ENCODE peak calls at places on chromosomes 11 and 22, in ten cellular contexts. H is NCI-H2029; A is GM10248; V is MV-4-11; D is T-helper 2 cell; Z is stimulated activated naive CD8-positive, alpha-beta T cell treated with anti-CD3 and anti-CD28 coated beads, Interleukin-15, amount 100 ng/mL, for 72 hours; K is RKO; N is HS-27A; T is activated CD4-positive, alpha-beta T cell treated with anti-CD3 and anti-CD28 coated beads for 48 hours; E is pancreas. U is an unnamed sample.

GRCh38 chr11:1753426-1754305 is 3.3 kb upstream of the IFITM10 start:
- DNase-seq in E (no peak), K (no peak), V (no peak), Z (no peak), D (no peak), T (no peak), A (no peak), H (no peak), N (no peak), U (peak; percentile 52)

GRCh38 chr22:30810105-30810504 is 115.4 kb downstream of the OSBP2 start:
- DNase-seq in D (no peak), V (no peak), E (no peak), N (no peak), Z (peak; percentile 32), K (no peak), T (no peak), A (no peak), H (no peak), U (no peak)

GRCh38 chr11:9250139-9250582 is 15.0 kb downstream of the DENND5A start:
- DNase-seq in H (no peak), E (no peak), V (peak; percentile 35), D (no peak), A (peak; percentile 65), T (peak; percentile 37), K (no peak), Z (peak; percentile 57), N (no peak), U (no peak)

GRCh38 chr11:77619576-77620198 is 17.9 kb downstream of the CLNS1A start:
- DNase-seq in A (peak; percentile 20), D (no peak), K (peak; percentile 53), N (no peak), E (no peak), T (no peak), H (peak; percentile 32), Z (no peak), V (no peak), U (no peak)

GRCh38 chr22:19368876-19369275 is 62.7 kb downstream of the HIRA start:
- DNase-seq in V (no peak), H (no peak), E (no peak), T (no peak), N (no peak), D (no peak), Z (no peak), K (no peak), A (no peak), U (no peak)

GRCh38 chr11:6623391-6624363 is 4.5 kb upstream of the TPP1 start:
- DNase-seq in A (no peak), D (no peak), K (no peak), E (no peak), V (no peak), Z (no peak), T (no peak), H (no peak), N (no peak), U (no peak)

GRCh38 chr11:80146231-80146630 is 705.4 kb upstream of the TENM4 start:
- DNase-seq in N (no peak), T (no peak), Z (no peak), A (no peak), K (peak; percentile 35), V (no peak), H (peak; percentile 28), D (no peak), E (no peak), U (no peak)

GRCh38 chr22:22508274-22509176 is at the start of gene ZNF280B:
- DNase-seq in V (peak; percentile 79), T (peak; percentile 90), N (peak; percentile 14), E (peak; percentile 73), A (peak; percentile 90), D (peak; percentile 73), Z (peak; percentile 91), H (peak; percentile 12), K (no peak), U (peak; percentile 45)

GRCh38 chr11:131895865-131896264 is 525.5 kb downstream of the NTM start:
- DNase-seq in D (no peak), A (no peak), E (no peak), H (no peak), T (no peak), N (no peak), Z (no peak), K (no peak), V (no peak), U (no peak)

GRCh38 chr11:122803716-122804115 is 34.6 kb upstream of the CRTAM start:
- DNase-seq in K (no peak), A (peak; percentile 29), E (no peak), T (no peak), N (no peak), D (no peak), Z (no peak), H (no peak), V (no peak), U (no peak)

GRCh38 chr11:78830277-78830676 is 255.6 kb upstream of the NARS2 start:
- DNase-seq in T (no peak), K (no peak), E (no peak), Z (no peak), H (no peak), V (no peak), D (no peak), A (no peak), N (no peak), U (no peak)

GRCh38 chr11:62217191-62217748 is 8.8 kb downstream of the SCGB2A1 start:
- DNase-seq in V (no peak), D (no peak), E (no peak), A (no peak), T (no peak), N (no peak), H (no peak), Z (no peak), K (peak; percentile 40), U (no peak)

GRCh38 chr11:28476053-28476452 is 367.9 kb downstream of the METTL15 start:
- DNase-seq in A (no peak), D (no peak), V (no peak), H (no peak), K (no peak), E (no peak), N (no peak), T (no peak), Z (no peak), U (no peak)

GRCh38 chr22:46111645-46112306 is 38.5 kb upstream of the PPARA start:
- DNase-seq in V (no peak), N (no peak), A (no peak), D (no peak), T (no peak), K (no peak), H (no peak), Z (no peak), E (peak; percentile 32), U (no peak)

GRCh38 chr11:130049260-130049659 is 20.4 kb upstream of the APLP2 start:
- DNase-seq in T (no peak), N (no peak), A (no peak), H (no peak), K (no peak), Z (no peak), E (no peak), V (peak; percentile 66), D (no peak), U (no peak)

GRCh38 chr22:46726066-46726985 is 11.7 kb downstream of the CERK start:
- DNase-seq in N (no peak), D (no peak), K (no peak), A (no peak), E (peak; percentile 36), H (peak; percentile 87), V (no peak), Z (no peak), T (no peak), U (peak; percentile 87)

GRCh38 chr11:119371778-119372182 is 9.7 kb downstream of the USP2 start:
- DNase-seq in N (no peak), E (no peak), D (no peak), K (peak; percentile 59), A (no peak), T (no peak), V (peak; percentile 45), Z (no peak), H (no peak), U (peak; percentile 53)

GRCh38 chr11:100878474-100878873 is 191.4 kb downstream of the ARHGAP42 start:
- DNase-seq in A (no peak), E (no peak), Z (no peak), H (no peak), K (no peak), T (no peak), V (no peak), N (no peak), D (no peak), U (no peak)

GRCh38 chr11:20000393-20001134 is 159.7 kb downstream of the DBX1 start:
- DNase-seq in H (peak; percentile 93), T (no peak), V (no peak), Z (no peak), A (no peak), E (peak; percentile 32), K (no peak), N (no peak), D (no peak), U (peak; percentile 32)

U was measured in right lobe of liver.